ENCODE peak calls at places on chromosomes 16 and 17, in six cellular contexts. T, Q, B, S, F and J are unnamed samples.

GRCh38 chr16:67667817-67668494 is 1.3 kb downstream of the C16orf86 start:
- DNase-seq in T (peak), Q (peak), B (peak), S (peak), F (peak), J (peak)

GRCh38 chr16:11414815-11415775 is 69.8 kb downstream of the RMI2 start:
- DNase-seq in T (no peak), Q (no peak), B (no peak), S (no peak), F (no peak), J (no peak)

GRCh38 chr16:79185681-79186080 is 414.9 kb downstream of the MAF start:
- DNase-seq in T (no peak), Q (no peak), B (no peak), S (no peak), F (no peak), J (no peak)

GRCh38 chr16:80117731-80118130 is 423.1 kb upstream of the DYNLRB2 start:
- DNase-seq in T (no peak), Q (no peak), B (no peak), S (no peak), F (no peak), J (peak)

GRCh38 chr16:66372078-66372897 is 5.8 kb downstream of the CDH5 start:
- DNase-seq in T (no peak), Q (no peak), B (no peak), S (no peak), F (no peak), J (no peak)

GRCh38 chr16:80570106-80570478 is 29.3 kb downstream of the DYNLRB2 start:
- DNase-seq in T (no peak), Q (peak), B (peak), S (no peak), F (no peak), J (no peak)

GRCh38 chr17:41975099-41976083 is 8.8 kb downstream of the CNP start:
- DNase-seq in T (no peak), Q (no peak), B (no peak), S (no peak), F (no peak), J (no peak)

GRCh38 chr17:81386646-81387234 is 8.5 kb upstream of the BAHCC1 start:
- DNase-seq in T (no peak), Q (peak), B (no peak), S (peak), F (no peak), J (no peak)

GRCh38 chr17:52681486-52681885 is 523.0 kb upstream of the CA10 start:
- DNase-seq in T (no peak), Q (no peak), B (no peak), S (no peak), F (no peak), J (no peak)